ENCODE peak calls at places on chromosome 6, in four cellular contexts. M is Panc1, O is IMR-90, F is tibial artery. U is an unnamed sample. For H3K4me1, the result is how much of the 10 kb centered on the place peaks cover.

GRCh38 chr6:131292145-131292938 is 157.1 kb downstream of the AKAP7 start:
- DNase-seq in M (no peak), O (no peak), F (no peak), U (no peak)

GRCh38 chr6:16903470-16903869 is 142.2 kb upstream of the ATXN1 start:
- DNase-seq in M (no peak), O (peak), F (peak), U (no peak)

GRCh38 chr6:166957087-166957804 is 896 bp upstream of the RNASET2 start:
- DNase-seq in M (no peak), O (no peak), F (peak), U (peak)

GRCh38 chr6:85593438-85594196 is at the start of gene SNX14:
- DNase-seq in M (peak), O (peak), F (peak), U (peak)

GRCh38 chr6:72787521-72788031 is 165.7 kb downstream of the KCNQ5 start:
- DNase-seq in M (peak), O (peak), F (no peak), U (no peak)

GRCh38 chr6:25277401-25277800 is 1.8 kb upstream of the CARMIL1 start:
- DNase-seq in M (no peak), O (no peak), F (no peak), U (no peak)

GRCh38 chr6:113065606-113066005 is 718.5 kb downstream of the RFPL4B start:
- DNase-seq in M (no peak), O (peak), F (no peak), U (no peak)

GRCh38 chr6:104884867-104885517 is 25.3 kb upstream of the HACE1 start:
- DNase-seq in M (no peak), O (no peak), F (no peak), U (no peak)

GRCh38 chr6:131574133-131574532 is 1.1 kb downstream of the ARG1 start:
- DNase-seq in M (no peak), O (no peak), F (no peak), U (no peak)

GRCh38 chr6:13859871-13860555 is 45.7 kb upstream of the MCUR1 start:
- DNase-seq in M (no peak), O (no peak), F (no peak), U (no peak)

GRCh38 chr6:144219056-144219685 is 66.0 kb upstream of the UTRN start:
- DNase-seq in M (no peak), O (peak), F (no peak), U (no peak)

GRCh38 chr6:40586800-40587201 is 363 bp downstream of the LRFN2 start:
- DNase-seq in M (no peak), O (no peak), F (no peak), U (no peak)

GRCh38 chr6:11810854-11811643 is 32.4 kb upstream of the ADTRP start:
- DNase-seq in M (no peak), O (peak), F (no peak), U (no peak)

GRCh38 chr6:2877057-2877882 is 25.8 kb downstream of the SERPINB9 start:
- DNase-seq in M (no peak), O (peak), F (no peak), U (no peak)

GRCh38 chr6:88538849-88539571 is 372.9 kb upstream of the CNR1 start:
- DNase-seq in M (no peak), O (no peak), F (no peak), U (no peak)

GRCh38 chr6:43578748-43579147 is 2.8 kb downstream of the POLH start:
- DNase-seq in M (no peak), O (peak), F (no peak), U (no peak)

GRCh38 chr6:3867616-3868502 is 18.7 kb downstream of the FAM50B start:
- DNase-seq in M (no peak), O (peak), F (no peak), U (no peak)

GRCh38 chr6:53718597-53719460 is 53.3 kb upstream of the KLHL31 start:
- DNase-seq in M (peak), O (peak), F (peak), U (no peak)

GRCh38 chr6:18241208-18241836 is 23.0 kb downstream of the DEK start:
- DNase-seq in M (no peak), O (peak), F (no peak), U (no peak)

GRCh38 chr6:42030585-42031506 is 19.5 kb upstream of the TAF8 start:
- DNase-seq in M (no peak), O (no peak), F (no peak), U (no peak)

GRCh38 chr6:13988908-13989307 is 64.2 kb downstream of the RNF182 start:
- DNase-seq in M (no peak), O (no peak), F (no peak), U (no peak)

GRCh38 chr6:152296648-152297376 is 340.4 kb downstream of the SYNE1 start:
- DNase-seq in M (no peak), O (peak), F (no peak), U (no peak)

GRCh38 chr6:70956451-70957283 is at the start of gene B3GAT2:
- DNase-seq in M (no peak), O (peak), F (no peak), U (no peak)

GRCh38 chr6:28747631-28748157 is 176.1 kb downstream of the TRIM27 start:
- DNase-seq in M (peak), O (peak), F (no peak), U (no peak)

GRCh38 chr6:43951063-43951755 is 176.0 kb downstream of the MRPL14 start:
- DNase-seq in M (no peak), O (no peak), F (no peak), U (no peak)

GRCh38 chr6:127289934-127290333 is 23.3 kb downstream of the RNF146 start:
- DNase-seq in M (no peak), O (no peak), F (no peak), U (no peak)
- H3K4me1 ChIP-seq in M (under half), O (under half), F (under half), U (under half)

GRCh38 chr6:15585936-15586335 is 76.9 kb downstream of the DTNBP1 start:
- DNase-seq in M (no peak), O (no peak), F (no peak), U (no peak)
- H3K4me3 ChIP-seq in M (no peak), O (no peak), F (no peak), U (no peak)

GRCh38 chr6:36838896-36839818 is at the start of gene CPNE5:
- DNase-seq in M (no peak), O (no peak), F (no peak), U (no peak)
- TF ChIP-seq CTCF in M (no peak), O (no peak), F (no peak), U (no peak)

GRCh38 chr6:35717449-35718353 is 19.1 kb upstream of the ARMC12 start:
- DNase-seq in M (no peak), O (no peak), F (no peak), U (no peak)
- H3K4me1 ChIP-seq in M (under half), O (under half), F (under half), U (half or more)

GRCh38 chr6:162092816-162093502 is 634.6 kb downstream of the PRKN start:
- DNase-seq in M (no peak), O (no peak), F (no peak), U (no peak)
- H3K4me3 ChIP-seq in M (no peak), O (no peak), F (no peak), U (no peak)

GRCh38 chr6:8172510-8172909 is 70.2 kb upstream of the EEF1E1 start:
- DNase-seq in M (no peak), O (no peak), F (no peak), U (no peak)

GRCh38 chr6:8166156-8166555 is 63.8 kb upstream of the EEF1E1 start:
- DNase-seq in M (no peak), O (no peak), F (no peak), U (no peak)

GRCh38 chr6:8174571-8174970 is 72.2 kb upstream of the EEF1E1 start:
- DNase-seq in M (no peak), O (no peak), F (no peak), U (no peak)

GRCh38 chr6:8170754-8171153 is 68.4 kb upstream of the EEF1E1 start:
- DNase-seq in M (no peak), O (no peak), F (no peak), U (no peak)

GRCh38 chr6:8170245-8170644 is 67.9 kb upstream of the EEF1E1 start:
- DNase-seq in M (no peak), O (no peak), F (no peak), U (no peak)
- TF ChIP-seq CTCF in M (peak), O (no peak), F (no peak), U (no peak)

GRCh38 chr6:26307830-26308229 is 57.2 kb upstream of the BTN3A2 start:
- DNase-seq in M (no peak), O (no peak), F (no peak), U (no peak)
- H3K4me1 ChIP-seq in M (under half), O (under half), F (under half), U (under half)

U was measured in left lung.